ENCODE peak calls at places on chromosomes 3 and 15, in eight cellular contexts. One of them, this sample, is unnamed.

GRCh38 chr3:99760602-99761001 is 57.1 kb upstream of the CMSS1 start:
- DNase-seq in activated naive CD8-positive, alpha-beta T cell treated with anti-CD3 and anti-CD28 coated beads, Interleukin-2, amount 50 U/mL, for 16 hours: no peak
- DNase-seq in amniotic stem cell: no peak
- DNase-seq in NAMALWA: no peak
- DNase-seq in stimulated activated CD8-positive, alpha-beta memory T cell treated with anti-CD3 and anti-CD28 coated beads, Interleukin-15, amount 100 ng/mL, for 4 hours: no peak
- DNase-seq in osteocyte: no peak
- DNase-seq in G401: no peak
- DNase-seq in COLO829: no peak
- DNase-seq in this sample: no peak

GRCh38 chr3:78969483-78969882 is 798.3 kb downstream of the ROBO1 start:
- DNase-seq in G401: no peak
- DNase-seq in activated naive CD8-positive, alpha-beta T cell treated with anti-CD3 and anti-CD28 coated beads, Interleukin-2, amount 50 U/mL, for 16 hours: no peak
- DNase-seq in stimulated activated CD8-positive, alpha-beta memory T cell treated with anti-CD3 and anti-CD28 coated beads, Interleukin-15, amount 100 ng/mL, for 4 hours: no peak
- DNase-seq in NAMALWA: no peak
- DNase-seq in COLO829: peak
- DNase-seq in osteocyte: no peak
- DNase-seq in amniotic stem cell: no peak
- DNase-seq in this sample: no peak

GRCh38 chr3:167489571-167489970 is 15.7 kb upstream of the SERPINI2 start:
- DNase-seq in activated naive CD8-positive, alpha-beta T cell treated with anti-CD3 and anti-CD28 coated beads, Interleukin-2, amount 50 U/mL, for 16 hours: no peak
- DNase-seq in NAMALWA: no peak
- DNase-seq in stimulated activated CD8-positive, alpha-beta memory T cell treated with anti-CD3 and anti-CD28 coated beads, Interleukin-15, amount 100 ng/mL, for 4 hours: no peak
- DNase-seq in amniotic stem cell: no peak
- DNase-seq in COLO829: no peak
- DNase-seq in osteocyte: no peak
- DNase-seq in G401: no peak
- DNase-seq in this sample: no peak

GRCh38 chr15:99718421-99718820 is 14.8 kb downstream of the LYSMD4 start:
- DNase-seq in activated naive CD8-positive, alpha-beta T cell treated with anti-CD3 and anti-CD28 coated beads, Interleukin-2, amount 50 U/mL, for 16 hours: no peak
- DNase-seq in NAMALWA: no peak
- DNase-seq in stimulated activated CD8-positive, alpha-beta memory T cell treated with anti-CD3 and anti-CD28 coated beads, Interleukin-15, amount 100 ng/mL, for 4 hours: no peak
- DNase-seq in COLO829: no peak
- DNase-seq in osteocyte: no peak
- DNase-seq in G401: no peak
- DNase-seq in amniotic stem cell: no peak
- DNase-seq in this sample: no peak

GRCh38 chr3:184765730-184766074 is 46.3 kb upstream of the VPS8 start:
- DNase-seq in stimulated activated CD8-positive, alpha-beta memory T cell treated with anti-CD3 and anti-CD28 coated beads, Interleukin-15, amount 100 ng/mL, for 4 hours: no peak
- DNase-seq in NAMALWA: peak
- DNase-seq in osteocyte: no peak
- DNase-seq in amniotic stem cell: no peak
- DNase-seq in G401: no peak
- DNase-seq in activated naive CD8-positive, alpha-beta T cell treated with anti-CD3 and anti-CD28 coated beads, Interleukin-2, amount 50 U/mL, for 16 hours: no peak
- DNase-seq in COLO829: no peak
- DNase-seq in this sample: peak

GRCh38 chr3:177750436-177750835 is 553.2 kb upstream of the TBL1XR1 start:
- DNase-seq in osteocyte: no peak
- DNase-seq in COLO829: no peak
- DNase-seq in G401: no peak
- DNase-seq in stimulated activated CD8-positive, alpha-beta memory T cell treated with anti-CD3 and anti-CD28 coated beads, Interleukin-15, amount 100 ng/mL, for 4 hours: no peak
- DNase-seq in NAMALWA: no peak
- DNase-seq in activated naive CD8-positive, alpha-beta T cell treated with anti-CD3 and anti-CD28 coated beads, Interleukin-2, amount 50 U/mL, for 16 hours: no peak
- DNase-seq in amniotic stem cell: no peak
- DNase-seq in this sample: no peak

GRCh38 chr3:112448939-112449338 is 50.3 kb downstream of the BTLA start:
- DNase-seq in G401: no peak
- DNase-seq in osteocyte: no peak
- DNase-seq in stimulated activated CD8-positive, alpha-beta memory T cell treated with anti-CD3 and anti-CD28 coated beads, Interleukin-15, amount 100 ng/mL, for 4 hours: no peak
- DNase-seq in activated naive CD8-positive, alpha-beta T cell treated with anti-CD3 and anti-CD28 coated beads, Interleukin-2, amount 50 U/mL, for 16 hours: no peak
- DNase-seq in amniotic stem cell: no peak
- DNase-seq in NAMALWA: no peak
- DNase-seq in COLO829: peak
- DNase-seq in this sample: no peak

GRCh38 chr15:49235446-49236207 is 65.6 kb downstream of the GALK2 start:
- DNase-seq in G401: peak
- DNase-seq in activated naive CD8-positive, alpha-beta T cell treated with anti-CD3 and anti-CD28 coated beads, Interleukin-2, amount 50 U/mL, for 16 hours: peak
- DNase-seq in stimulated activated CD8-positive, alpha-beta memory T cell treated with anti-CD3 and anti-CD28 coated beads, Interleukin-15, amount 100 ng/mL, for 4 hours: no peak
- DNase-seq in COLO829: peak
- DNase-seq in NAMALWA: peak
- DNase-seq in osteocyte: no peak
- DNase-seq in amniotic stem cell: peak
- DNase-seq in this sample: peak

GRCh38 chr3:149603126-149604074 is 54.4 kb downstream of the WWTR1 start:
- DNase-seq in osteocyte: no peak
- DNase-seq in amniotic stem cell: no peak
- DNase-seq in COLO829: peak
- DNase-seq in G401: no peak
- DNase-seq in NAMALWA: no peak
- DNase-seq in stimulated activated CD8-positive, alpha-beta memory T cell treated with anti-CD3 and anti-CD28 coated beads, Interleukin-15, amount 100 ng/mL, for 4 hours: no peak
- DNase-seq in activated naive CD8-positive, alpha-beta T cell treated with anti-CD3 and anti-CD28 coated beads, Interleukin-2, amount 50 U/mL, for 16 hours: no peak
- DNase-seq in this sample: peak

GRCh38 chr15:70424937-70425411 is 327.3 kb upstream of the TLE3 start:
- DNase-seq in G401: peak
- DNase-seq in NAMALWA: no peak
- DNase-seq in COLO829: no peak
- DNase-seq in stimulated activated CD8-positive, alpha-beta memory T cell treated with anti-CD3 and anti-CD28 coated beads, Interleukin-15, amount 100 ng/mL, for 4 hours: no peak
- DNase-seq in amniotic stem cell: no peak
- DNase-seq in osteocyte: no peak
- DNase-seq in activated naive CD8-positive, alpha-beta T cell treated with anti-CD3 and anti-CD28 coated beads, Interleukin-2, amount 50 U/mL, for 16 hours: no peak
- DNase-seq in this sample: no peak

GRCh38 chr3:138407236-138407907 is 27.0 kb upstream of the ESYT3 start:
- DNase-seq in amniotic stem cell: no peak
- DNase-seq in G401: no peak
- DNase-seq in COLO829: no peak
- DNase-seq in stimulated activated CD8-positive, alpha-beta memory T cell treated with anti-CD3 and anti-CD28 coated beads, Interleukin-15, amount 100 ng/mL, for 4 hours: no peak
- DNase-seq in NAMALWA: no peak
- DNase-seq in osteocyte: no peak
- DNase-seq in activated naive CD8-positive, alpha-beta T cell treated with anti-CD3 and anti-CD28 coated beads, Interleukin-2, amount 50 U/mL, for 16 hours: no peak
- DNase-seq in this sample: no peak

GRCh38 chr3:45987368-45988099 is 8.1 kb downstream of the FYCO1 start:
- DNase-seq in osteocyte: no peak
- DNase-seq in amniotic stem cell: no peak
- DNase-seq in stimulated activated CD8-positive, alpha-beta memory T cell treated with anti-CD3 and anti-CD28 coated beads, Interleukin-15, amount 100 ng/mL, for 4 hours: no peak
- DNase-seq in NAMALWA: no peak
- DNase-seq in G401: peak
- DNase-seq in COLO829: no peak
- DNase-seq in activated naive CD8-positive, alpha-beta T cell treated with anti-CD3 and anti-CD28 coated beads, Interleukin-2, amount 50 U/mL, for 16 hours: no peak
- DNase-seq in this sample: peak

GRCh38 chr3:188578579-188579363 is 424.8 kb downstream of the LPP start:
- DNase-seq in NAMALWA: peak
- DNase-seq in COLO829: no peak
- DNase-seq in G401: peak
- DNase-seq in activated naive CD8-positive, alpha-beta T cell treated with anti-CD3 and anti-CD28 coated beads, Interleukin-2, amount 50 U/mL, for 16 hours: no peak
- DNase-seq in osteocyte: peak
- DNase-seq in stimulated activated CD8-positive, alpha-beta memory T cell treated with anti-CD3 and anti-CD28 coated beads, Interleukin-15, amount 100 ng/mL, for 4 hours: no peak
- DNase-seq in amniotic stem cell: peak
- DNase-seq in this sample: peak

GRCh38 chr15:70608156-70608555 is 155.2 kb downstream of the UACA start:
- DNase-seq in amniotic stem cell: no peak
- DNase-seq in osteocyte: no peak
- DNase-seq in COLO829: no peak
- DNase-seq in G401: no peak
- DNase-seq in activated naive CD8-positive, alpha-beta T cell treated with anti-CD3 and anti-CD28 coated beads, Interleukin-2, amount 50 U/mL, for 16 hours: no peak
- DNase-seq in NAMALWA: no peak
- DNase-seq in stimulated activated CD8-positive, alpha-beta memory T cell treated with anti-CD3 and anti-CD28 coated beads, Interleukin-15, amount 100 ng/mL, for 4 hours: no peak
- DNase-seq in this sample: no peak

GRCh38 chr15:70196314-70197291 is 98.9 kb upstream of the TLE3 start:
- DNase-seq in NAMALWA: peak
- DNase-seq in amniotic stem cell: no peak
- DNase-seq in COLO829: no peak
- DNase-seq in osteocyte: peak
- DNase-seq in activated naive CD8-positive, alpha-beta T cell treated with anti-CD3 and anti-CD28 coated beads, Interleukin-2, amount 50 U/mL, for 16 hours: no peak
- DNase-seq in stimulated activated CD8-positive, alpha-beta memory T cell treated with anti-CD3 and anti-CD28 coated beads, Interleukin-15, amount 100 ng/mL, for 4 hours: peak
- DNase-seq in G401: no peak
- DNase-seq in this sample: peak

GRCh38 chr3:105791919-105792786 is 76.7 kb downstream of the CBLB start:
- DNase-seq in G401: no peak
- DNase-seq in COLO829: peak
- DNase-seq in stimulated activated CD8-positive, alpha-beta memory T cell treated with anti-CD3 and anti-CD28 coated beads, Interleukin-15, amount 100 ng/mL, for 4 hours: no peak
- DNase-seq in NAMALWA: no peak
- DNase-seq in amniotic stem cell: no peak
- DNase-seq in osteocyte: no peak
- DNase-seq in activated naive CD8-positive, alpha-beta T cell treated with anti-CD3 and anti-CD28 coated beads, Interleukin-2, amount 50 U/mL, for 16 hours: no peak
- DNase-seq in this sample: peak

GRCh38 chr3:9311265-9311664 is 51.6 kb upstream of the THUMPD3 start:
- DNase-seq in osteocyte: no peak
- DNase-seq in activated naive CD8-positive, alpha-beta T cell treated with anti-CD3 and anti-CD28 coated beads, Interleukin-2, amount 50 U/mL, for 16 hours: no peak
- DNase-seq in NAMALWA: no peak
- DNase-seq in COLO829: no peak
- DNase-seq in stimulated activated CD8-positive, alpha-beta memory T cell treated with anti-CD3 and anti-CD28 coated beads, Interleukin-15, amount 100 ng/mL, for 4 hours: no peak
- DNase-seq in amniotic stem cell: no peak
- DNase-seq in G401: no peak
- DNase-seq in this sample: no peak

GRCh38 chr3:150253622-150254021 is 154.5 kb upstream of the TSC22D2 start:
- DNase-seq in COLO829: no peak
- DNase-seq in stimulated activated CD8-positive, alpha-beta memory T cell treated with anti-CD3 and anti-CD28 coated beads, Interleukin-15, amount 100 ng/mL, for 4 hours: no peak
- DNase-seq in NAMALWA: no peak
- DNase-seq in activated naive CD8-positive, alpha-beta T cell treated with anti-CD3 and anti-CD28 coated beads, Interleukin-2, amount 50 U/mL, for 16 hours: no peak
- DNase-seq in amniotic stem cell: no peak
- DNase-seq in osteocyte: no peak
- DNase-seq in G401: no peak
- DNase-seq in this sample: peak

GRCh38 chr15:98815207-98815606 is 166.9 kb downstream of the IGF1R start:
- DNase-seq in NAMALWA: no peak
- DNase-seq in amniotic stem cell: no peak
- DNase-seq in activated naive CD8-positive, alpha-beta T cell treated with anti-CD3 and anti-CD28 coated beads, Interleukin-2, amount 50 U/mL, for 16 hours: no peak
- DNase-seq in COLO829: peak
- DNase-seq in osteocyte: no peak
- DNase-seq in G401: no peak
- DNase-seq in stimulated activated CD8-positive, alpha-beta memory T cell treated with anti-CD3 and anti-CD28 coated beads, Interleukin-15, amount 100 ng/mL, for 4 hours: no peak
- DNase-seq in this sample: no peak

GRCh38 chr3:42066516-42067181 is 24.5 kb upstream of the TRAK1 start:
- DNase-seq in stimulated activated CD8-positive, alpha-beta memory T cell treated with anti-CD3 and anti-CD28 coated beads, Interleukin-15, amount 100 ng/mL, for 4 hours: no peak
- DNase-seq in osteocyte: no peak
- DNase-seq in COLO829: no peak
- DNase-seq in NAMALWA: peak
- DNase-seq in G401: no peak
- DNase-seq in activated naive CD8-positive, alpha-beta T cell treated with anti-CD3 and anti-CD28 coated beads, Interleukin-2, amount 50 U/mL, for 16 hours: no peak
- DNase-seq in amniotic stem cell: no peak
- DNase-seq in this sample: no peak

GRCh38 chr3:11596387-11596786 is 47.3 kb downstream of the VGLL4 start:
- DNase-seq in stimulated activated CD8-positive, alpha-beta memory T cell treated with anti-CD3 and anti-CD28 coated beads, Interleukin-15, amount 100 ng/mL, for 4 hours: no peak
- DNase-seq in G401: no peak
- DNase-seq in osteocyte: no peak
- DNase-seq in amniotic stem cell: no peak
- DNase-seq in NAMALWA: no peak
- DNase-seq in activated naive CD8-positive, alpha-beta T cell treated with anti-CD3 and anti-CD28 coated beads, Interleukin-2, amount 50 U/mL, for 16 hours: no peak
- DNase-seq in COLO829: no peak
- DNase-seq in this sample: no peak

GRCh38 chr3:11719406-11720219 is 75.9 kb upstream of the VGLL4 start:
- DNase-seq in G401: peak
- DNase-seq in osteocyte: peak
- DNase-seq in amniotic stem cell: peak
- DNase-seq in COLO829: peak
- DNase-seq in stimulated activated CD8-positive, alpha-beta memory T cell treated with anti-CD3 and anti-CD28 coated beads, Interleukin-15, amount 100 ng/mL, for 4 hours: peak
- DNase-seq in NAMALWA: peak
- DNase-seq in activated naive CD8-positive, alpha-beta T cell treated with anti-CD3 and anti-CD28 coated beads, Interleukin-2, amount 50 U/mL, for 16 hours: peak
- DNase-seq in this sample: peak

GRCh38 chr3:105518806-105519418 is 152.2 kb downstream of the ALCAM start:
- DNase-seq in activated naive CD8-positive, alpha-beta T cell treated with anti-CD3 and anti-CD28 coated beads, Interleukin-2, amount 50 U/mL, for 16 hours: no peak
- DNase-seq in stimulated activated CD8-positive, alpha-beta memory T cell treated with anti-CD3 and anti-CD28 coated beads, Interleukin-15, amount 100 ng/mL, for 4 hours: no peak
- DNase-seq in COLO829: peak
- DNase-seq in amniotic stem cell: peak
- DNase-seq in NAMALWA: peak
- DNase-seq in G401: peak
- DNase-seq in osteocyte: no peak
- DNase-seq in this sample: peak

GRCh38 chr15:77825143-77825542 is 192.4 kb upstream of the LINGO1 start:
- DNase-seq in amniotic stem cell: no peak
- DNase-seq in activated naive CD8-positive, alpha-beta T cell treated with anti-CD3 and anti-CD28 coated beads, Interleukin-2, amount 50 U/mL, for 16 hours: no peak
- DNase-seq in stimulated activated CD8-positive, alpha-beta memory T cell treated with anti-CD3 and anti-CD28 coated beads, Interleukin-15, amount 100 ng/mL, for 4 hours: no peak
- DNase-seq in osteocyte: no peak
- DNase-seq in COLO829: no peak
- DNase-seq in G401: no peak
- DNase-seq in NAMALWA: no peak
- DNase-seq in this sample: no peak